ENCODE peak calls at places on chromosomes 7 and 10, in nine cellular contexts. X is fibroblast of pulmonary artery, O is NCI-H1092 treated with DMSO at 0.1 percent for 48 hours, W is neuronal stem cell, F is neural crest cell, C is cardiac fibroblast, Y is nephron progenitor cell, Q is lung, J is kidney. T is an unnamed sample.

GRCh38 chr7:88927-89921 is 103.1 kb upstream of the FAM20C start:
- DNase-seq in X (peak; percentile 85), O (no peak), W (no peak), F (no peak), C (peak; percentile 96), Y (no peak), Q (peak; percentile 31), J (peak; percentile 85), T (no peak)

GRCh38 chr10:58137813-58138212 is 129.9 kb downstream of the IPMK start:
- DNase-seq in X (no peak), O (peak; percentile 96), W (no peak), F (no peak), C (no peak), Y (no peak), Q (no peak), J (no peak), T (peak; percentile 65)

GRCh38 chr10:72525277-72525676 is 100.6 kb downstream of the MICU1 start:
- DNase-seq in X (peak; percentile 26), O (no peak), W (no peak), F (no peak), C (peak; percentile 66), Y (no peak), Q (no peak), J (no peak), T (no peak)

GRCh38 chr10:77236700-77237099 is 400.9 kb downstream of the KCNMA1 start:
- DNase-seq in X (peak; percentile 45), O (no peak), W (no peak), F (no peak), C (peak; percentile 57), Y (no peak), Q (no peak), J (no peak), T (no peak)

GRCh38 chr7:24722386-24723177 is 34.7 kb downstream of the GSDME start:
- DNase-seq in X (peak; percentile 73), O (peak; percentile 36), W (peak; percentile 29), F (no peak), C (peak; percentile 58), Y (peak; percentile 22), Q (no peak), J (no peak), T (peak; percentile 64)

GRCh38 chr10:93465806-93466675 is 16.1 kb downstream of the MYOF start:
- DNase-seq in X (peak; percentile 93), O (peak; percentile 32), W (no peak), F (no peak), C (peak; percentile 97), Y (no peak), Q (peak; percentile 85), J (peak; percentile 95), T (no peak)

GRCh38 chr10:88088441-88089340 is 225.3 kb downstream of the PTEN start:
- DNase-seq in X (no peak), O (no peak), W (no peak), F (no peak), C (no peak), Y (no peak), Q (no peak), J (no peak), T (no peak)

GRCh38 chr10:34505338-34505737 is 309.8 kb downstream of the PARD3 start:
- DNase-seq in X (no peak), O (no peak), W (no peak), F (no peak), C (no peak), Y (no peak), Q (no peak), J (no peak), T (no peak)

GRCh38 chr7:138868711-138869110 is 70.7 kb upstream of the ATP6V0A4 start:
- DNase-seq in X (no peak), O (no peak), W (no peak), F (no peak), C (no peak), Y (no peak), Q (no peak), J (no peak), T (no peak)

T was measured in pons.